ENCODE peak calls at places on chromosomes 16 and 17, in five cellular contexts. One of them, this sample, is unnamed. For H3K36me3 and H3K9me3, the result is how much of the 10 kb centered on the place peaks cover.

GRCh38 chr16:84888450-84888849 is 68.7 kb downstream of the CRISPLD2 start:
- DNase-seq in transverse colon: no peak
- DNase-seq in Caco-2: no peak
- DNase-seq in uterus: no peak
- DNase-seq in neuronal stem cell: no peak
- DNase-seq in this sample: no peak

GRCh38 chr17:48024149-48025039 is 13.2 kb downstream of the COPZ2 start:
- DNase-seq in transverse colon: peak
- DNase-seq in Caco-2: peak
- DNase-seq in uterus: peak
- DNase-seq in neuronal stem cell: no peak
- DNase-seq in this sample: peak

GRCh38 chr16:74724820-74725549 is 24.3 kb upstream of the MLKL start:
- DNase-seq in transverse colon: no peak
- DNase-seq in Caco-2: no peak
- DNase-seq in uterus: no peak
- DNase-seq in neuronal stem cell: no peak
- DNase-seq in this sample: peak

GRCh38 chr17:57110152-57110542 is 25.1 kb downstream of the AKAP1 start:
- DNase-seq in transverse colon: no peak
- DNase-seq in Caco-2: no peak
- DNase-seq in uterus: peak
- DNase-seq in neuronal stem cell: no peak
- DNase-seq in this sample: no peak

GRCh38 chr16:56493131-56493530 is 26.7 kb downstream of the BBS2 start:
- DNase-seq in transverse colon: no peak
- DNase-seq in Caco-2: peak
- DNase-seq in uterus: no peak
- DNase-seq in neuronal stem cell: no peak
- DNase-seq in this sample: no peak

GRCh38 chr16:30351586-30352419 is 3.3 kb downstream of the CD2BP2 start:
- DNase-seq in transverse colon: peak
- DNase-seq in Caco-2: no peak
- DNase-seq in uterus: peak
- DNase-seq in neuronal stem cell: no peak
- DNase-seq in this sample: peak

GRCh38 chr17:46121165-46121764 is 72.0 kb downstream of the KANSL1 start:
- DNase-seq in transverse colon: no peak
- DNase-seq in Caco-2: no peak
- DNase-seq in uterus: no peak
- DNase-seq in neuronal stem cell: no peak
- DNase-seq in this sample: no peak

GRCh38 chr16:10362077-10362863 is 23.6 kb upstream of the ATF7IP2 start:
- DNase-seq in transverse colon: no peak
- DNase-seq in Caco-2: peak
- DNase-seq in uterus: no peak
- DNase-seq in neuronal stem cell: no peak
- DNase-seq in this sample: no peak

GRCh38 chr17:3472137-3472536 is 518 bp upstream of the SPATA22 start:
- DNase-seq in transverse colon: no peak
- DNase-seq in Caco-2: no peak
- DNase-seq in uterus: no peak
- DNase-seq in neuronal stem cell: no peak
- DNase-seq in this sample: no peak

GRCh38 chr17:6506679-6507231 is 49.6 kb downstream of the PITPNM3 start:
- DNase-seq in transverse colon: peak
- DNase-seq in Caco-2: no peak
- DNase-seq in uterus: no peak
- DNase-seq in neuronal stem cell: no peak
- DNase-seq in this sample: no peak

GRCh38 chr17:77466596-77467223 is 325.9 kb downstream of the SEC14L1 start:
- DNase-seq in transverse colon: no peak
- DNase-seq in Caco-2: no peak
- DNase-seq in uterus: no peak
- DNase-seq in neuronal stem cell: no peak
- DNase-seq in this sample: no peak

GRCh38 chr16:56203052-56203451 is 11.8 kb downstream of the GNAO1 start:
- DNase-seq in transverse colon: peak
- DNase-seq in Caco-2: no peak
- DNase-seq in uterus: no peak
- DNase-seq in neuronal stem cell: no peak
- DNase-seq in this sample: no peak

GRCh38 chr16:27264151-27264550 is 4.4 kb downstream of the NSMCE1 start:
- DNase-seq in transverse colon: no peak
- DNase-seq in Caco-2: peak
- DNase-seq in uterus: peak
- DNase-seq in neuronal stem cell: no peak
- DNase-seq in this sample: no peak

GRCh38 chr17:6328279-6328678 is 106.6 kb downstream of the AIPL1 start:
- DNase-seq in transverse colon: no peak
- DNase-seq in Caco-2: no peak
- DNase-seq in uterus: no peak
- DNase-seq in neuronal stem cell: no peak
- DNase-seq in this sample: no peak

GRCh38 chr16:87582221-87582965 is 19.9 kb upstream of the JPH3 start:
- DNase-seq in transverse colon: peak
- DNase-seq in Caco-2: no peak
- DNase-seq in uterus: peak
- DNase-seq in neuronal stem cell: no peak
- DNase-seq in this sample: peak
- H3K36me3 ChIP-seq in transverse colon: under half
- H3K36me3 ChIP-seq in Caco-2: under half
- H3K36me3 ChIP-seq in uterus: under half
- H3K36me3 ChIP-seq in neuronal stem cell: under half
- H3K36me3 ChIP-seq in this sample: under half

GRCh38 chr16:13067648-13068047 is 166.2 kb downstream of the SHISA9 start:
- DNase-seq in transverse colon: no peak
- DNase-seq in Caco-2: no peak
- DNase-seq in uterus: no peak
- DNase-seq in neuronal stem cell: no peak
- DNase-seq in this sample: no peak

GRCh38 chr16:13068912-13069583 is 167.7 kb downstream of the SHISA9 start:
- DNase-seq in transverse colon: no peak
- DNase-seq in Caco-2: no peak
- DNase-seq in uterus: no peak
- DNase-seq in neuronal stem cell: no peak
- DNase-seq in this sample: no peak

GRCh38 chr16:13064821-13065220 is 163.4 kb downstream of the SHISA9 start:
- DNase-seq in transverse colon: no peak
- DNase-seq in Caco-2: no peak
- DNase-seq in uterus: no peak
- DNase-seq in neuronal stem cell: no peak
- DNase-seq in this sample: no peak

GRCh38 chr16:13070268-13070667 is 168.9 kb downstream of the SHISA9 start:
- DNase-seq in transverse colon: no peak
- DNase-seq in Caco-2: no peak
- DNase-seq in uterus: no peak
- DNase-seq in neuronal stem cell: peak
- DNase-seq in this sample: no peak
- H3K9me3 ChIP-seq in transverse colon: under half
- H3K9me3 ChIP-seq in Caco-2: under half
- H3K9me3 ChIP-seq in uterus: under half
- H3K9me3 ChIP-seq in neuronal stem cell: under half
- H3K9me3 ChIP-seq in this sample: under half

DNA sequence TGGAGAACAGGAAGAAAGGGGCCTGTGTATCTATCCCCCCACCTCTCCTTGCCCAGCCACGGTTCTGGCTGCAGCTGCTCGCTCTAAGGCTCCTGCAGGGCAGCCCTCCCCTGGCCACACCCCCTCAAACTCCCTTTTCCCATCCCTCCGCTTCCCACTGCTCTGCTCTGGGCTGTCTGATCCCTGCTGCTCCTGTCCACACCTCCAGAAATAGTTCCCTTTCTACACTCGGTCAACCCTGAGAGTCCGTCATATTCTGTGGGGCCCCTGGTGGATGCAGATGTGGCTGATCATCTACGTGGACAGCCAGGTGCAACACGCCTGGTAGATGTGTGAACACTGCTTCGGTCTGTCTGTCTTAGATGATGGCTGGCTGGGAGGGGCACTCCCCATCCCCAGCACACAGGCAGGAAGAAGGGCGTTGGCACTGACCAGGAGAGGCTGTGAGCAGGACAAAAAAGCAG is 19.3 kb upstream of the KRT19 start:
- DNase-seq in transverse colon: no peak
- DNase-seq in Caco-2: no peak
- DNase-seq in uterus: peak
- DNase-seq in neuronal stem cell: no peak
- DNase-seq in this sample: no peak
- H3K4me3 ChIP-seq in transverse colon: no peak
- H3K4me3 ChIP-seq in Caco-2: no peak
- H3K4me3 ChIP-seq in uterus: no peak
- H3K4me3 ChIP-seq in neuronal stem cell: no peak
- H3K4me3 ChIP-seq in this sample: no peak

DNA sequence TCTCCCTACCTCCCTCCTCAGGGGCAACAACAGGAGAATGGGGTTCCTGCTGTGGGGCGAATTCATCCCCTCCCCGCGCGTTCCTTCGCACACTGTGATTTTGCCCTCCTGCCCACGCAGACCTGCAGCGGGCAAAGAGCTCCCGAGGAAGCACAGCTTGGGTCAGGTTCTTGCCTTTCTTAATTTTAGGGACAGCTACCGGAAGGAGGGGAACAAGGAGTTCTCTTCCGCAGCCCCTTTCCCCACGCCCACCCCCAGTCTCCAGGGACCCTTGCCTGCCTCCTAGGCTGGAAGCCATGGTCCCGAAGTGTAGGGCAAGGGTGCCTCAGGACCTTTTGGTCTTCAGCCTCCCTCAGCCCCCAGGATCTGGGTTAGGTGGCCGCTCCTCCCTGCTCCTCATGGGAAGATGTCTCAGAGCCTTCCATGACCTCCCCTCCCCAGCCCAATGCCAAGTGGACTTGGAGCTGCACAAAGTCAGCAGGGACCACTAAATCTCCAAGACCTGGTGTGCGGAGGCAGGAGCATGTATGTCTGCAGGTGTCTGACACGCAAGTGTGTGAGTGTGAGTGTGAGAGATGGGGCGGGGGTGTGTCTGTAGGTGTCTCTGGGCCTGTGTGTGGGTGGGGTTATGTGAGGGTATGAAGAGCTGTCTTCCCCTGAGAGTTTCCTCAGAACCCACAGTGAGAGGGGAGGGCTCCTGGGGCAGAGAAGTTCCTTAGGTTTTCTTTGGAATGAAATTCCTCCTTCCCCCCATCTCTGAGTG is 5.9 kb upstream of the LASP1NB start:
- DNase-seq in transverse colon: no peak
- DNase-seq in Caco-2: no peak
- DNase-seq in uterus: no peak
- DNase-seq in neuronal stem cell: no peak
- DNase-seq in this sample: peak
- H3K36me3 ChIP-seq in transverse colon: under half
- H3K36me3 ChIP-seq in Caco-2: under half
- H3K36me3 ChIP-seq in uterus: under half
- H3K36me3 ChIP-seq in neuronal stem cell: half or more
- H3K36me3 ChIP-seq in this sample: under half

GRCh38 chr16:3216263-3216640 is 18.7 kb downstream of the ZNF200 start:
- DNase-seq in transverse colon: no peak
- DNase-seq in Caco-2: no peak
- DNase-seq in uterus: no peak
- DNase-seq in neuronal stem cell: no peak
- DNase-seq in this sample: no peak
- H3K9me3 ChIP-seq in transverse colon: under half
- H3K9me3 ChIP-seq in Caco-2: under half
- H3K9me3 ChIP-seq in uterus: under half
- H3K9me3 ChIP-seq in neuronal stem cell: under half
- H3K9me3 ChIP-seq in this sample: under half

GRCh38 chr17:41863074-41863843 is 2.0 kb downstream of the KLHL11 start:
- DNase-seq in transverse colon: no peak
- DNase-seq in Caco-2: no peak
- DNase-seq in uterus: no peak
- DNase-seq in neuronal stem cell: no peak
- DNase-seq in this sample: no peak
- H3K4me3 ChIP-seq in transverse colon: no peak
- H3K4me3 ChIP-seq in Caco-2: no peak
- H3K4me3 ChIP-seq in uterus: peak
- H3K4me3 ChIP-seq in neuronal stem cell: peak
- H3K4me3 ChIP-seq in this sample: peak

GRCh38 chr17:1975573-1975972 is 49.6 kb downstream of the RTN4RL1 start:
- DNase-seq in transverse colon: no peak
- DNase-seq in Caco-2: no peak
- DNase-seq in uterus: no peak
- DNase-seq in neuronal stem cell: no peak
- DNase-seq in this sample: no peak
- H3K36me3 ChIP-seq in transverse colon: under half
- H3K36me3 ChIP-seq in Caco-2: under half
- H3K36me3 ChIP-seq in uterus: under half
- H3K36me3 ChIP-seq in neuronal stem cell: under half
- H3K36me3 ChIP-seq in this sample: under half

GRCh38 chr16:59614466-59615240 is 880.5 kb upstream of the GOT2 start:
- DNase-seq in transverse colon: no peak
- DNase-seq in Caco-2: no peak
- DNase-seq in uterus: no peak
- DNase-seq in neuronal stem cell: no peak
- DNase-seq in this sample: no peak
- H3K9me3 ChIP-seq in transverse colon: under half
- H3K9me3 ChIP-seq in Caco-2: under half
- H3K9me3 ChIP-seq in uterus: under half
- H3K9me3 ChIP-seq in neuronal stem cell: under half
- H3K9me3 ChIP-seq in this sample: under half

DNA sequence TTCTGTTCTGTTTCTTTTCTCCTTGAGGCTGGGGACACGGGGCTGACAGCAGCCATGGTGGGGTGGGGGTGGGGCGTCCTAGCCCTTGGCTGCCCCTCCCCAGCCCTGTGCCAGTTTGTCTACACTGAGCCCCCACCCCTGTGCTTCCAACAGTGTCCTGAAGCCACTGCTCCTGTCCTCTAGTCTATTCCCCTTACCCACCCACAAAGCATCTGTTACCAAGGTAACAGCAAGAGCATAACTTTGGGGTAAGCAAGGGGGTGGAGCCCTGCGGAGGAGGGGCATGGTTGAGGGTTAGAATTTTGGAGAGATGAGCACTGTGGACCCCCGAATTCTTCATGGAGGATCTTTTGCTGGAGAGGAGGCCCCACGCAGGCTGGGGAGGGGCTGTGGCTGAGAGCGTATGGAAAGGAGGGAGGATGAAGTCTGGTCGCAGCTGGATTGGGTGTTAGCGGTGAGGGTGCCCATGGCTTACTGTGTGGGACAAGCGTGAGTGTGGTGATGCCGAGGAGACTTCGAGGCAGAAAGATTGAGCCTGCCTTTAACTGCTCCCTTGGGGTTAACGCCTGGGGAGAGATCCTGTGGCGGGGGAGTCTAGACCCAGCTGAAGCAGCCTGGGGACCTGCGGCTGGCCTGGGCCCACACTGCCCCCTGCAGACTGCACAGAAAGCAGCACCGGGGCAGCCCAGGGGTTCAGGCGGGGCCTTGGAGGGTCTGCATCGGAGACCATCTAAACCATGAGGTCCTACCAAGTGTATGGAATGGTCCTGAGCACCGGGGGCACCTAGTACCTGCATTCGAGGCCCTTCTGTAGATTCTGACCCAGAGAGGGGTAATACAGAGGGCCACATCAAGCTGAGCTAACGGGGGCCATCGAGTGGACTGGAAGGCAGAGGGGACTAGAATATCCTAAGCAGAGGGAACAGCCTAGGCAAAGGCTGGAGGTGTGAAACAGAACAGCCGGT is 6.1 kb upstream of the STAC2 start:
- DNase-seq in transverse colon: peak
- DNase-seq in Caco-2: no peak
- DNase-seq in uterus: peak
- DNase-seq in neuronal stem cell: no peak
- DNase-seq in this sample: peak
- H3K4me3 ChIP-seq in transverse colon: no peak
- H3K4me3 ChIP-seq in Caco-2: no peak
- H3K4me3 ChIP-seq in uterus: no peak
- H3K4me3 ChIP-seq in neuronal stem cell: peak
- H3K4me3 ChIP-seq in this sample: no peak